ENCODE peak calls at places on chromosomes 13 and 19, in four cellular contexts. A is ureter, Q is NCI-H1048, I is psoas muscle. R is an unnamed sample.

GRCh38 chr19:50330365-50331078 is 1.3 kb upstream of the KCNC3 start:
- DNase-seq in A (peak; percentile 79), Q (peak; percentile 76), I (peak; percentile 92), R (no peak)

GRCh38 chr19:40807147-40808020 is 8.4 kb downstream of the EGLN2 start:
- DNase-seq in A (no peak), Q (no peak), I (no peak), R (no peak)

GRCh38 chr13:20960663-20961309 is 58.2 kb upstream of the XPO4 start:
- DNase-seq in A (no peak), Q (no peak), I (no peak), R (no peak)

GRCh38 chr13:60267498-60268202 is 103.9 kb upstream of the DIAPH3 start:
- DNase-seq in A (no peak), Q (no peak), I (no peak), R (no peak)

GRCh38 chr13:39946769-39947168 is 291.3 kb downstream of the COG6 start:
- DNase-seq in A (no peak), Q (no peak), I (no peak), R (no peak)

GRCh38 chr19:10836478-10837325 is 690 bp upstream of the TMED1 start:
- DNase-seq in A (peak; percentile 85), Q (peak; percentile 56), I (peak; percentile 96), R (no peak)

GRCh38 chr13:50797081-50797480 is 46.4 kb downstream of the DLEU7 start:
- DNase-seq in A (no peak), Q (no peak), I (no peak), R (no peak)

GRCh38 chr19:45526143-45526542 is 18.9 kb downstream of the VASP start:
- DNase-seq in A (no peak), Q (peak; percentile 85), I (peak; percentile 88), R (no peak)

GRCh38 chr13:26558074-26558805 is 757 bp downstream of the WASF3 start:
- DNase-seq in A (no peak), Q (no peak), I (peak; percentile 56), R (no peak)

GRCh38 chr13:30108913-30109237 is 198.5 kb downstream of the KATNAL1 start:
- DNase-seq in A (peak; percentile 86), Q (no peak), I (no peak), R (no peak)

GRCh38 chr13:76992548-76993001 is 694 bp downstream of the CLN5 start:
- DNase-seq in A (peak; percentile 60), Q (no peak), I (no peak), R (no peak)

GRCh38 chr13:74132768-74133656 is 1.2 kb downstream of the KLF12 start:
- DNase-seq in A (peak; percentile 51), Q (no peak), I (peak; percentile 60), R (no peak)

R was measured in SK-N-MC.